ENCODE peak calls at places on chromosomes 11 and 22, in seven cellular contexts. J, B, X, C, Z, N and W are unnamed samples.

GRCh38 chr22:19705181-19705934 is 8.9 kb upstream of the SEPTIN5 start:
- DNase-seq in J (no peak), B (no peak), X (no peak), C (peak), Z (no peak), N (no peak), W (no peak)

GRCh38 chr11:13003726-13004493 is 5.2 kb upstream of the RASSF10 start:
- DNase-seq in J (no peak), B (no peak), X (no peak), C (no peak), Z (no peak), N (no peak), W (no peak)

GRCh38 chr11:27201454-27202302 is 161.1 kb downstream of the BBOX1 start:
- DNase-seq in J (no peak), B (no peak), X (no peak), C (no peak), Z (peak), N (peak), W (peak)

GRCh38 chr11:92198276-92198675 is 26.3 kb upstream of the FAT3 start:
- DNase-seq in J (no peak), B (no peak), X (no peak), C (no peak), Z (no peak), N (no peak), W (no peak)

GRCh38 chr22:38172016-38172431 is 9.6 kb downstream of the PLA2G6 start:
- DNase-seq in J (no peak), B (no peak), X (no peak), C (no peak), Z (no peak), N (no peak), W (no peak)

GRCh38 chr11:10659339-10660216 is 34.0 kb downstream of the IRAG1 start:
- DNase-seq in J (no peak), B (no peak), X (peak), C (no peak), Z (peak), N (peak), W (peak)

GRCh38 chr11:130127509-130127908 is 32.1 kb upstream of the ST14 start:
- DNase-seq in J (no peak), B (no peak), X (no peak), C (no peak), Z (no peak), N (no peak), W (no peak)

GRCh38 chr11:120789391-120789790 is 234.5 kb upstream of the TBCEL start:
- DNase-seq in J (no peak), B (no peak), X (no peak), C (no peak), Z (no peak), N (no peak), W (no peak)

GRCh38 chr11:105000167-105000566 is 22.8 kb downstream of the CASP5 start:
- DNase-seq in J (peak), B (no peak), X (no peak), C (no peak), Z (no peak), N (peak), W (peak)

GRCh38 chr11:68854273-68854958 is 12.7 kb upstream of the CPT1A start:
- DNase-seq in J (no peak), B (no peak), X (no peak), C (no peak), Z (no peak), N (no peak), W (no peak)

GRCh38 chr11:46465683-46466082 is 74.1 kb upstream of the CHRM4 start:
- DNase-seq in J (no peak), B (no peak), X (no peak), C (no peak), Z (no peak), N (no peak), W (no peak)

GRCh38 chr11:79902493-79902892 is 461.7 kb upstream of the TENM4 start:
- DNase-seq in J (no peak), B (no peak), X (no peak), C (no peak), Z (peak), N (no peak), W (no peak)

GRCh38 chr11:116738975-116739374 is 33.8 kb downstream of the BUD13 start:
- DNase-seq in J (no peak), B (no peak), X (no peak), C (no peak), Z (no peak), N (no peak), W (no peak)

GRCh38 chr11:44747339-44747738 is 20.6 kb downstream of the TSPAN18 start:
- DNase-seq in J (no peak), B (no peak), X (no peak), C (no peak), Z (no peak), N (no peak), W (peak)

GRCh38 chr11:35257287-35257686 is 118.3 kb downstream of the CD44 start:
- DNase-seq in J (no peak), B (no peak), X (no peak), C (peak), Z (no peak), N (no peak), W (no peak)

GRCh38 chr11:12528487-12528886 is 145.7 kb upstream of the TEAD1 start:
- DNase-seq in J (no peak), B (no peak), X (no peak), C (no peak), Z (no peak), N (no peak), W (no peak)

GRCh38 chr22:27215826-27216320 is 558.5 kb downstream of the MIAT start:
- DNase-seq in J (no peak), B (no peak), X (no peak), C (no peak), Z (no peak), N (no peak), W (no peak)

GRCh38 chr22:17733484-17733883 is 40.8 kb downstream of the BID start:
- DNase-seq in J (no peak), B (no peak), X (no peak), C (no peak), Z (no peak), N (no peak), W (peak)

GRCh38 chr11:21323617-21324016 is 654.2 kb downstream of the NELL1 start:
- DNase-seq in J (no peak), B (no peak), X (no peak), C (no peak), Z (no peak), N (no peak), W (no peak)

GRCh38 chr11:92447586-92447985 is 223.0 kb downstream of the FAT3 start:
- DNase-seq in J (no peak), B (no peak), X (no peak), C (no peak), Z (no peak), N (no peak), W (no peak)

GRCh38 chr11:63837027-63837688 is 1.8 kb upstream of the MARK2 start:
- DNase-seq in J (peak), B (peak), X (peak), C (no peak), Z (peak), N (peak), W (peak)

GRCh38 chr11:95149659-95150294 is 60.1 kb downstream of the ENDOD1 start:
- DNase-seq in J (no peak), B (no peak), X (peak), C (no peak), Z (peak), N (no peak), W (no peak)

GRCh38 chr11:79438631-79439429 is 2.0 kb downstream of the TENM4 start:
- DNase-seq in J (no peak), B (no peak), X (peak), C (no peak), Z (no peak), N (peak), W (peak)

GRCh38 chr22:49690454-49690853 is 137.2 kb downstream of the BRD1 start:
- DNase-seq in J (no peak), B (no peak), X (no peak), C (no peak), Z (no peak), N (no peak), W (no peak)

GRCh38 chr11:118233377-118233776 is 8.6 kb upstream of the JAML start:
- DNase-seq in J (no peak), B (no peak), X (no peak), C (no peak), Z (no peak), N (no peak), W (no peak)

GRCh38 chr11:130421697-130422096 is 6.7 kb downstream of the ADAMTS8 start:
- DNase-seq in J (no peak), B (no peak), X (no peak), C (no peak), Z (no peak), N (no peak), W (no peak)

GRCh38 chr22:40904101-40904500 is 42.2 kb upstream of the DNAJB7 start:
- DNase-seq in J (no peak), B (no peak), X (no peak), C (no peak), Z (no peak), N (no peak), W (no peak)

GRCh38 chr22:36729321-36729720 is 25.8 kb upstream of the CACNG2 start:
- DNase-seq in J (no peak), B (no peak), X (no peak), C (no peak), Z (no peak), N (no peak), W (no peak)

GRCh38 chr11:74025467-74026166 is 16.7 kb upstream of the UCP3 start:
- DNase-seq in J (no peak), B (no peak), X (no peak), C (no peak), Z (peak), N (no peak), W (peak)

GRCh38 chr11:114162719-114163123 is 103.2 kb downstream of the ZBTB16 start:
- DNase-seq in J (no peak), B (no peak), X (peak), C (no peak), Z (peak), N (peak), W (peak)

GRCh38 chr11:64638017-64638664 is 47.1 kb downstream of the SLC22A12 start:
- DNase-seq in J (no peak), B (no peak), X (no peak), C (no peak), Z (no peak), N (no peak), W (peak)

GRCh38 chr11:101586965-101587364 is 3.2 kb upstream of the TRPC6 start:
- DNase-seq in J (no peak), B (no peak), X (no peak), C (no peak), Z (no peak), N (no peak), W (no peak)

GRCh38 chr11:71251159-71251721 is 1.1 kb downstream of the SHANK2 start:
- DNase-seq in J (no peak), B (no peak), X (no peak), C (no peak), Z (peak), N (peak), W (no peak)

GRCh38 chr11:45806937-45807791 is 2.2 kb downstream of the SLC35C1 start:
- DNase-seq in J (no peak), B (no peak), X (no peak), C (no peak), Z (no peak), N (no peak), W (no peak)

GRCh38 chr11:5123802-5124521 is 14.2 kb downstream of the OR52A5 start:
- DNase-seq in J (peak), B (no peak), X (peak), C (no peak), Z (peak), N (peak), W (peak)

GRCh38 chr11:69357458-69358397 is 63.8 kb downstream of the MYEOV start:
- DNase-seq in J (no peak), B (no peak), X (no peak), C (no peak), Z (no peak), N (no peak), W (no peak)

GRCh38 chr11:38138972-38139371 is 1540.9 kb upstream of the RAG2 start:
- DNase-seq in J (no peak), B (no peak), X (no peak), C (no peak), Z (no peak), N (no peak), W (no peak)

GRCh38 chr22:20862540-20862939 is 3.7 kb downstream of the SNAP29 start:
- DNase-seq in J (no peak), B (no peak), X (no peak), C (no peak), Z (no peak), N (no peak), W (no peak)

GRCh38 chr11:45881708-45882368 is 3.6 kb upstream of the MAPK8IP1 start:
- DNase-seq in J (no peak), B (no peak), X (no peak), C (no peak), Z (peak), N (no peak), W (no peak)